ENCODE peak calls at places on chromosome 4, in four cellular contexts. T is GM12878, C is HepG2, X is K562. Q is an unnamed sample.

GRCh38 chr4:137638934-137639333 is 106.6 kb upstream of the PCDH18 start:
- DNase-seq in T (no peak), C (no peak), X (no peak), Q (no peak)

GRCh38 chr4:59381591-59381990 is 1818.5 kb upstream of the ADGRL3 start:
- DNase-seq in T (no peak), C (no peak), X (no peak), Q (no peak)

GRCh38 chr4:146932111-146932510 is 13.6 kb downstream of the TTC29 start:
- DNase-seq in T (no peak), C (no peak), X (no peak), Q (no peak)

GRCh38 chr4:52244773-52245360 is 193.8 kb downstream of the SPATA18 start:
- DNase-seq in T (no peak), C (no peak), X (no peak), Q (no peak)

GRCh38 chr4:184647391-184648101 is 1.7 kb downstream of the CASP3 start:
- DNase-seq in T (no peak), C (no peak), X (no peak), Q (no peak)

GRCh38 chr4:164012396-164013027 is 518.0 kb downstream of the TMA16 start:
- DNase-seq in T (no peak), C (peak; percentile 28), X (no peak), Q (peak; percentile 30)

GRCh38 chr4:1192091-1192492 is 19.7 kb upstream of the SPON2 start:
- DNase-seq in T (no peak), C (no peak), X (no peak), Q (no peak)

GRCh38 chr4:189845145-189845846 is 95.4 kb upstream of the FRG1 start:
- DNase-seq in T (no peak), C (no peak), X (no peak), Q (no peak)

GRCh38 chr4:147831452-147832192 is 99.7 kb downstream of the ARHGAP10 start:
- DNase-seq in T (no peak), C (no peak), X (no peak), Q (no peak)

GRCh38 chr4:98688416-98689290 is 30.2 kb upstream of the TSPAN5 start:
- DNase-seq in T (no peak), C (peak; percentile 9), X (peak; percentile 62), Q (no peak)

GRCh38 chr4:138241281-138242075 is 671 bp downstream of the SLC7A11 start:
- DNase-seq in T (no peak), C (no peak), X (peak; percentile 35), Q (peak; percentile 8)

DNA sequence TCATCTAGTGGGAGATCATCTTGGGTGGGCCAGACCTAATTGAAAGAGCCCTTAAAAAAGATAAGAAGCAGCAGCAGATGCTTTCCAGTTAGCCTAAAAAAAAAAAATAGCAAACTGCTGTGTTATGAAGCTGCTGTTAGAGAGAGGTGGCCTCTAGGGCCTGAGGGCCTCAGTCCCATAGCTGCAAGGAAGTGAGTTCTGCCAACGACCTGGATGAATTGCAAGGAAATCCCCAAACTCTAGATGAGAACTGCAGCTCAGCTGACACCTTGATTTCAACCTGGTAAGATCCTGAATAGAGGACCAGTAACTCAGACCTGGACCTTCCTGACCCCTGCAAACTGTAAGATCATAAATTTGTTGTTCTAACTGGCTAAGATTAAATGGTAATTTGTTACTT is 275.2 kb downstream of the TENM3 start:
- DNase-seq in T (no peak), C (no peak), X (no peak), Q (no peak)
- TF ChIP-seq FOXK2 in T (no peak), C (no peak), X (no peak), Q (no peak)

GRCh38 chr4:78477276-78477675 is 74.3 kb upstream of the ANXA3 start:
- DNase-seq in T (no peak), C (no peak), X (no peak), Q (no peak)
- TF ChIP-seq FOXK2 in T (no peak), C (no peak), X (no peak), Q (no peak)

GRCh38 chr4:16496501-16496900 is 270.2 kb upstream of the TAPT1 start:
- DNase-seq in T (no peak), C (no peak), X (no peak), Q (no peak)
- TF ChIP-seq FOXK2 in T (no peak), C (no peak), X (no peak), Q (no peak)

GRCh38 chr4:121156822-121157769 is 7.0 kb downstream of the TNIP3 start:
- DNase-seq in T (no peak), C (no peak), X (no peak), Q (peak; percentile 68)
- TF ChIP-seq FOXK2 in T (no peak), C (no peak), X (no peak), Q (no peak)

DNA sequence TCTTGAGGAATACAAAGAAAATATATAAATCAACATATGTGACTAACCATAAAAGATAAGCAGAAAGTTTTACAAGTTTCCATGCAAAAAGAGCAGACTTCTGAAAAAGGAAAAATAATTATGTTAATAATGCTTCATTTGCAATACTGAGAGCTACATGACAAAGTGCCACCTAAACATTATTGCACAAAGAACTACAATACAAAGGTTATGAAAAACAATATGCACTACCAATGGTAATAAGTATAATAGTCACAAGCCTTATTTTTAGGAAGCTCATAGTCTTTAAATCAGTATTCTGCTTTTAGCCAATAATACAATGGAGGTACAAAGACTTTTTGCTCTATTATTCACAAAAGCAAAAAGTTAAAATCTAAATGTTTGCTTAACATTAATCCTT is 411.2 kb downstream of the TLL1 start:
- DNase-seq in T (no peak), C (no peak), X (no peak), Q (no peak)
- TF ChIP-seq FOXK2 in T (no peak), C (no peak), X (no peak), Q (no peak)

Q was measured in HEK293T.